ENCODE peak calls at places on chromosomes 11 and 22, in seven cellular contexts. One of them, this sample, is unnamed.

GRCh38 chr11:67301951-67302516 is 1.3 kb upstream of the SSH3 start:
- DNase-seq in GM12891: no peak
- DNase-seq in HepG2: no peak
- DNase-seq in K562: no peak
- DNase-seq in GM12878: no peak
- DNase-seq in SK-N-SH: no peak
- DNase-seq in H1: peak
- DNase-seq in this sample: peak

GRCh38 chr11:57668467-57668890 is 565 bp downstream of the ZDHHC5 start:
- DNase-seq in GM12891: no peak
- DNase-seq in HepG2: no peak
- DNase-seq in K562: no peak
- DNase-seq in GM12878: no peak
- DNase-seq in SK-N-SH: no peak
- DNase-seq in H1: no peak
- DNase-seq in this sample: no peak

GRCh38 chr11:10934293-10934850 is 76.5 kb upstream of the ZBED5 start:
- DNase-seq in GM12891: no peak
- DNase-seq in HepG2: no peak
- DNase-seq in K562: peak
- DNase-seq in GM12878: no peak
- DNase-seq in SK-N-SH: no peak
- DNase-seq in H1: no peak
- DNase-seq in this sample: no peak

GRCh38 chr11:113840932-113841664 is 34.3 kb downstream of the USP28 start:
- DNase-seq in GM12891: no peak
- DNase-seq in HepG2: no peak
- DNase-seq in K562: no peak
- DNase-seq in GM12878: no peak
- DNase-seq in SK-N-SH: no peak
- DNase-seq in H1: no peak
- DNase-seq in this sample: no peak

GRCh38 chr22:34437140-34437539 is 516.9 kb upstream of the LARGE1 start:
- DNase-seq in GM12891: no peak
- DNase-seq in HepG2: no peak
- DNase-seq in K562: no peak
- DNase-seq in GM12878: no peak
- DNase-seq in SK-N-SH: no peak
- DNase-seq in H1: no peak
- DNase-seq in this sample: no peak

GRCh38 chr11:93945596-93945995 is 75.6 kb upstream of the HEPHL1 start:
- DNase-seq in GM12891: no peak
- DNase-seq in HepG2: no peak
- DNase-seq in K562: no peak
- DNase-seq in GM12878: no peak
- DNase-seq in SK-N-SH: no peak
- DNase-seq in H1: no peak
- DNase-seq in this sample: no peak

GRCh38 chr11:72741849-72742521 is 10.2 kb downstream of the ARAP1 start:
- DNase-seq in GM12891: no peak
- DNase-seq in HepG2: no peak
- DNase-seq in K562: peak
- DNase-seq in GM12878: no peak
- DNase-seq in SK-N-SH: no peak
- DNase-seq in H1: no peak
- DNase-seq in this sample: no peak

GRCh38 chr11:532512-533048 is 2.8 kb downstream of the HRAS start:
- DNase-seq in GM12891: no peak
- DNase-seq in HepG2: no peak
- DNase-seq in K562: peak
- DNase-seq in GM12878: no peak
- DNase-seq in SK-N-SH: no peak
- DNase-seq in H1: no peak
- DNase-seq in this sample: no peak

GRCh38 chr11:46290598-46291309 is 13.3 kb downstream of the CREB3L1 start:
- DNase-seq in GM12891: no peak
- DNase-seq in HepG2: no peak
- DNase-seq in K562: peak
- DNase-seq in GM12878: no peak
- DNase-seq in SK-N-SH: peak
- DNase-seq in H1: peak
- DNase-seq in this sample: no peak

GRCh38 chr11:72712168-72712721 is 38.0 kb upstream of the PDE2A start:
- DNase-seq in GM12891: no peak
- DNase-seq in HepG2: no peak
- DNase-seq in K562: no peak
- DNase-seq in GM12878: no peak
- DNase-seq in SK-N-SH: peak
- DNase-seq in H1: no peak
- DNase-seq in this sample: no peak

GRCh38 chr22:21936151-21936778 is 16.4 kb downstream of the PPM1F start:
- DNase-seq in GM12891: no peak
- DNase-seq in HepG2: no peak
- DNase-seq in K562: no peak
- DNase-seq in GM12878: no peak
- DNase-seq in SK-N-SH: no peak
- DNase-seq in H1: no peak
- DNase-seq in this sample: no peak

GRCh38 chr22:36191106-36191836 is 10.3 kb downstream of the APOL4 start:
- DNase-seq in GM12891: no peak
- DNase-seq in HepG2: no peak
- DNase-seq in K562: no peak
- DNase-seq in GM12878: no peak
- DNase-seq in SK-N-SH: no peak
- DNase-seq in H1: no peak
- DNase-seq in this sample: no peak

GRCh38 chr22:26325641-26326040 is 103.4 kb upstream of the ASPHD2 start:
- DNase-seq in GM12891: no peak
- DNase-seq in HepG2: no peak
- DNase-seq in K562: no peak
- DNase-seq in GM12878: no peak
- DNase-seq in SK-N-SH: no peak
- DNase-seq in H1: no peak
- DNase-seq in this sample: no peak

GRCh38 chr22:43563571-43563970 is 151.8 kb downstream of the MPPED1 start:
- DNase-seq in GM12891: no peak
- DNase-seq in HepG2: no peak
- DNase-seq in K562: no peak
- DNase-seq in GM12878: no peak
- DNase-seq in SK-N-SH: no peak
- DNase-seq in H1: no peak
- DNase-seq in this sample: no peak

GRCh38 chr11:70240337-70240736 is 30.2 kb upstream of the PPFIA1 start:
- DNase-seq in GM12891: no peak
- DNase-seq in HepG2: no peak
- DNase-seq in K562: no peak
- DNase-seq in GM12878: no peak
- DNase-seq in SK-N-SH: no peak
- DNase-seq in H1: no peak
- DNase-seq in this sample: no peak

GRCh38 chr11:122344281-122344680 is 228.3 kb upstream of the BLID start:
- DNase-seq in GM12891: no peak
- DNase-seq in HepG2: no peak
- DNase-seq in K562: no peak
- DNase-seq in GM12878: no peak
- DNase-seq in SK-N-SH: peak
- DNase-seq in H1: no peak
- DNase-seq in this sample: no peak

GRCh38 chr22:43006016-43006505 is 8.9 kb downstream of the PACSIN2 start:
- DNase-seq in GM12891: no peak
- DNase-seq in HepG2: no peak
- DNase-seq in K562: no peak
- DNase-seq in GM12878: no peak
- DNase-seq in SK-N-SH: no peak
- DNase-seq in H1: no peak
- DNase-seq in this sample: no peak

GRCh38 chr11:94068764-94069163 is 47.6 kb downstream of the HEPHL1 start:
- DNase-seq in GM12891: no peak
- DNase-seq in HepG2: no peak
- DNase-seq in K562: no peak
- DNase-seq in GM12878: no peak
- DNase-seq in SK-N-SH: no peak
- DNase-seq in H1: no peak
- DNase-seq in this sample: no peak

GRCh38 chr11:8095831-8096522 is 15.0 kb downstream of the TUB start:
- DNase-seq in GM12891: no peak
- DNase-seq in HepG2: no peak
- DNase-seq in K562: no peak
- DNase-seq in GM12878: no peak
- DNase-seq in SK-N-SH: no peak
- DNase-seq in H1: no peak
- DNase-seq in this sample: no peak

GRCh38 chr11:88886796-88887195 is 179.0 kb downstream of the GRM5 start:
- DNase-seq in GM12891: no peak
- DNase-seq in HepG2: peak
- DNase-seq in K562: peak
- DNase-seq in GM12878: peak
- DNase-seq in SK-N-SH: peak
- DNase-seq in H1: peak
- DNase-seq in this sample: peak

DNA sequence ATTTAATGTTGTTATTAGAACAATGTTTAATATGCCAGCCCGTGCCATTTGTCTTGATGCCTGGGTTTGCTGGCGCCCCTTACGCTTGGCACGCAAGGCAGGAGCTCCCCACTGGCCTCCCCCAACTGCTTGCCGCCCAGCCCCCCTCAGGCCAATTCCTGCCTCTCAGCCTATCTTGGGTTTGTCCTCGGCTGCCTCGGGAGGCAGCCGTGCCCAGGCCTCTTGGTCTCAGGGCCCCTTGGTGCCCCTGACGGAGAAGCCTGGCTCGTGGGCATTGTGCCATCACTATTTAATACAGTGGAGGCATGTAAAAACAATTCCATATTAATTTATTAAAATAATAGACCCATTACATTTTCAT is 119.8 kb downstream of the KCNQ1OT1 start:
- DNase-seq in GM12891: no peak
- DNase-seq in HepG2: no peak
- DNase-seq in K562: no peak
- DNase-seq in GM12878: no peak
- DNase-seq in SK-N-SH: peak
- DNase-seq in H1: no peak
- DNase-seq in this sample: no peak
- TF ChIP-seq TAF1 in GM12891: no peak
- TF ChIP-seq TAF1 in HepG2: no peak
- TF ChIP-seq TAF1 in K562: no peak
- TF ChIP-seq TAF1 in GM12878: no peak
- TF ChIP-seq TAF1 in SK-N-SH: no peak
- TF ChIP-seq TAF1 in H1: no peak
- TF ChIP-seq TAF1 in this sample: no peak

GRCh38 chr22:30195245-30196140 is 51.1 kb downstream of the LIF start:
- DNase-seq in GM12891: no peak
- DNase-seq in HepG2: peak
- DNase-seq in K562: no peak
- DNase-seq in GM12878: no peak
- DNase-seq in SK-N-SH: no peak
- DNase-seq in H1: no peak
- DNase-seq in this sample: no peak

GRCh38 chr22:30196867-30197336 is 49.7 kb downstream of the LIF start:
- DNase-seq in GM12891: no peak
- DNase-seq in HepG2: no peak
- DNase-seq in K562: no peak
- DNase-seq in GM12878: no peak
- DNase-seq in SK-N-SH: no peak
- DNase-seq in H1: no peak
- DNase-seq in this sample: no peak

GRCh38 chr22:30198152-30198845 is 48.3 kb downstream of the LIF start:
- DNase-seq in GM12891: no peak
- DNase-seq in HepG2: no peak
- DNase-seq in K562: no peak
- DNase-seq in GM12878: no peak
- DNase-seq in SK-N-SH: no peak
- DNase-seq in H1: no peak
- DNase-seq in this sample: no peak

GRCh38 chr22:30197389-30197788 is 49.2 kb downstream of the LIF start:
- DNase-seq in GM12891: no peak
- DNase-seq in HepG2: no peak
- DNase-seq in K562: no peak
- DNase-seq in GM12878: no peak
- DNase-seq in SK-N-SH: no peak
- DNase-seq in H1: no peak
- DNase-seq in this sample: no peak

GRCh38 chr22:30196141-30196866 is 50.3 kb downstream of the LIF start:
- DNase-seq in GM12891: no peak
- DNase-seq in HepG2: peak
- DNase-seq in K562: peak
- DNase-seq in GM12878: peak
- DNase-seq in SK-N-SH: no peak
- DNase-seq in H1: peak
- DNase-seq in this sample: no peak
- TF ChIP-seq POLR2AphosphoS5 in GM12891: no peak
- TF ChIP-seq POLR2AphosphoS5 in HepG2: no peak
- TF ChIP-seq POLR2AphosphoS5 in K562: no peak
- TF ChIP-seq POLR2AphosphoS5 in GM12878: no peak
- TF ChIP-seq POLR2AphosphoS5 in SK-N-SH: peak
- TF ChIP-seq POLR2AphosphoS5 in H1: no peak
- TF ChIP-seq POLR2AphosphoS5 in this sample: no peak

DNA sequence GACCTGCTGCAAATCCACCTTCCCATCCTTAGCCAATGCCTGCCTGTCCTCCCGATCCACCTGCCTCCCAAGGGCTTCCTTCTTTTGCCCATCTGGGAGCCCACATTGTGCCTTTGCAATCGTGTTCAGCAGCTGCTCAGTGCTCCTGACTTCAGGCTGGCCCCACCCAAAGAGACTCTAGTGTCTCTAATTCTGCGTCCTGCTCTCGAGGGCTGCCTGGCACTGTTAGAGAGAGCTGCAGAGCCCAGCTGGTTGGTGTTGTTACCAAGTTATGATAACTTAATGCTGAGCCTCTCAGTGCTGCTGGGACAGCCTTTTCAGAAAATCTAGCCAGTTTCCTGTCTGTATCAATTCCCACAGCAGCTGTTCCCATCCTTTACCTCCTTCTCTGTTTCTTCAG is 69.1 kb downstream of the MICAL2 start:
- DNase-seq in GM12891: no peak
- DNase-seq in HepG2: no peak
- DNase-seq in K562: no peak
- DNase-seq in GM12878: no peak
- DNase-seq in SK-N-SH: no peak
- DNase-seq in H1: no peak
- DNase-seq in this sample: no peak
- TF ChIP-seq TAF1 in GM12891: no peak
- TF ChIP-seq TAF1 in HepG2: no peak
- TF ChIP-seq TAF1 in K562: no peak
- TF ChIP-seq TAF1 in GM12878: no peak
- TF ChIP-seq TAF1 in SK-N-SH: no peak
- TF ChIP-seq TAF1 in H1: no peak
- TF ChIP-seq TAF1 in this sample: no peak

GRCh38 chr11:118596226-118596625 is 11.2 kb upstream of the PHLDB1 start:
- DNase-seq in GM12891: no peak
- DNase-seq in HepG2: no peak
- DNase-seq in K562: no peak
- DNase-seq in GM12878: no peak
- DNase-seq in SK-N-SH: peak
- DNase-seq in H1: no peak
- DNase-seq in this sample: no peak

GRCh38 chr11:118587952-118588351 is 15.7 kb downstream of the ARCN1 start:
- DNase-seq in GM12891: no peak
- DNase-seq in HepG2: no peak
- DNase-seq in K562: no peak
- DNase-seq in GM12878: no peak
- DNase-seq in SK-N-SH: no peak
- DNase-seq in H1: no peak
- DNase-seq in this sample: no peak

GRCh38 chr11:118597556-118597955 is 9.9 kb upstream of the PHLDB1 start:
- DNase-seq in GM12891: no peak
- DNase-seq in HepG2: no peak
- DNase-seq in K562: no peak
- DNase-seq in GM12878: no peak
- DNase-seq in SK-N-SH: no peak
- DNase-seq in H1: no peak
- DNase-seq in this sample: no peak

GRCh38 chr11:118592616-118593367 is 14.6 kb upstream of the PHLDB1 start:
- DNase-seq in GM12891: no peak
- DNase-seq in HepG2: no peak
- DNase-seq in K562: no peak
- DNase-seq in GM12878: no peak
- DNase-seq in SK-N-SH: no peak
- DNase-seq in H1: no peak
- DNase-seq in this sample: no peak
- TF ChIP-seq POLR2AphosphoS5 in GM12891: no peak
- TF ChIP-seq POLR2AphosphoS5 in HepG2: no peak
- TF ChIP-seq POLR2AphosphoS5 in K562: no peak
- TF ChIP-seq POLR2AphosphoS5 in GM12878: no peak
- TF ChIP-seq POLR2AphosphoS5 in SK-N-SH: no peak
- TF ChIP-seq POLR2AphosphoS5 in H1: no peak
- TF ChIP-seq POLR2AphosphoS5 in this sample: no peak